ENCODE peak calls at places on chromosomes 16 and 17, in four cellular contexts. P, M, Y and X are unnamed samples.

GRCh38 chr16:74698220-74698619 is 2.4 kb downstream of the MLKL start:
- DNase-seq in P (no peak), M (peak), Y (no peak), X (peak)

GRCh38 chr17:42142371-42142896 is 12.4 kb downstream of the RAB5C start:
- DNase-seq in P (no peak), M (peak), Y (no peak), X (no peak)

GRCh38 chr17:82387577-82388106 is 16.1 kb downstream of the UTS2R start:
- DNase-seq in P (no peak), M (no peak), Y (no peak), X (no peak)

GRCh38 chr17:39765159-39765558 is 27.4 kb downstream of the GRB7 start:
- DNase-seq in P (no peak), M (no peak), Y (no peak), X (no peak)

GRCh38 chr16:79647586-79647985 is 47.0 kb upstream of the MAF start:
- DNase-seq in P (no peak), M (no peak), Y (no peak), X (no peak)

GRCh38 chr17:3805581-3805980 is 4.6 kb upstream of the ITGAE start:
- DNase-seq in P (no peak), M (no peak), Y (no peak), X (no peak)

GRCh38 chr16:57804111-57804837 is 2.0 kb upstream of the KIFC3 start:
- DNase-seq in P (no peak), M (peak), Y (no peak), X (no peak)

GRCh38 chr16:26700250-26700649 is 366.5 kb upstream of the C16orf82 start:
- DNase-seq in P (no peak), M (no peak), Y (no peak), X (no peak)

GRCh38 chr17:76132574-76133338 is 8.3 kb downstream of the FOXJ1 start:
- DNase-seq in P (peak), M (peak), Y (peak), X (peak)

GRCh38 chr17:79949646-79950292 is 85.9 kb downstream of the TBC1D16 start:
- DNase-seq in P (peak), M (no peak), Y (no peak), X (no peak)

GRCh38 chr17:72839086-72839728 is 253.3 kb downstream of the SLC39A11 start:
- DNase-seq in P (no peak), M (peak), Y (no peak), X (no peak)

GRCh38 chr17:39668141-39668924 is at the start of gene PNMT:
- DNase-seq in P (peak), M (peak), Y (no peak), X (peak)

GRCh38 chr17:81686614-81687013 is 2.8 kb downstream of the HGS start:
- DNase-seq in P (no peak), M (no peak), Y (no peak), X (no peak)

GRCh38 chr17:15171433-15172047 is 93.6 kb downstream of the PMP22 start:
- DNase-seq in P (peak), M (peak), Y (peak), X (peak)

GRCh38 chr17:34382586-34383224 is 19.7 kb upstream of the CCL1 start:
- DNase-seq in P (no peak), M (no peak), Y (no peak), X (no peak)

GRCh38 chr16:27326251-27326650 is 12.5 kb downstream of the IL4R start:
- DNase-seq in P (no peak), M (no peak), Y (no peak), X (no peak)

GRCh38 chr17:8324132-8324531 is 14.1 kb downstream of the ARHGEF15 start:
- DNase-seq in P (no peak), M (no peak), Y (no peak), X (no peak)

GRCh38 chr16:89422905-89423630 is 67.3 kb downstream of the ANKRD11 start:
- DNase-seq in P (no peak), M (peak), Y (no peak), X (peak)

GRCh38 chr17:45073414-45074070 is 12.4 kb downstream of the NMT1 start:
- DNase-seq in P (no peak), M (peak), Y (no peak), X (no peak)

GRCh38 chr16:84527486-84528269 is 23.2 kb upstream of the MEAK7 start:
- DNase-seq in P (no peak), M (no peak), Y (no peak), X (no peak)

GRCh38 chr16:14963281-14964173 is 11.3 kb upstream of the PDXDC1 start:
- DNase-seq in P (no peak), M (no peak), Y (no peak), X (no peak)

GRCh38 chr17:77908501-77908900 is 50.0 kb upstream of the TNRC6C start:
- DNase-seq in P (no peak), M (no peak), Y (no peak), X (no peak)

GRCh38 chr17:76241205-76241539 is 879 bp upstream of the RNF157 start:
- DNase-seq in P (no peak), M (no peak), Y (no peak), X (no peak)

GRCh38 chr17:71405101-71405500 is 715.7 kb upstream of the SOX9 start:
- DNase-seq in P (no peak), M (no peak), Y (no peak), X (peak)

GRCh38 chr17:61404702-61405046 is 5.0 kb downstream of the TBX2 start:
- DNase-seq in P (no peak), M (no peak), Y (no peak), X (no peak)

GRCh38 chr16:89749637-89750036 is 28.3 kb downstream of the ZNF276 start:
- DNase-seq in P (no peak), M (no peak), Y (no peak), X (no peak)

GRCh38 chr16:85461814-85462404 is 151.2 kb upstream of the GSE1 start:
- DNase-seq in P (no peak), M (peak), Y (no peak), X (no peak)

GRCh38 chr16:967546-968295 is 3.1 kb downstream of the LMF1 start:
- DNase-seq in P (no peak), M (no peak), Y (no peak), X (no peak)

GRCh38 chr17:28548417-28549130 is 3.9 kb downstream of the UNC119 start:
- DNase-seq in P (no peak), M (no peak), Y (no peak), X (no peak)

GRCh38 chr16:26050489-26050888 is 358.7 kb downstream of the HS3ST4 start:
- DNase-seq in P (no peak), M (no peak), Y (no peak), X (no peak)

GRCh38 chr17:5122586-5123342 is 6.9 kb downstream of the USP6 start:
- DNase-seq in P (no peak), M (peak), Y (no peak), X (no peak)

GRCh38 chr17:40303706-40304450 is 5.1 kb upstream of the RARA start:
- DNase-seq in P (no peak), M (peak), Y (no peak), X (no peak)